ENCODE peak calls at places on chromosome 5, in seven cellular contexts. N is IMR-90; D is midbrain; T is CD4-positive, alpha-beta memory T cell; I is GM12865; R is Caki2; X is iPS DF 6.9. U is an unnamed sample.

GRCh38 chr5:145101246-145101645 is 733.9 kb downstream of the PRELID2 start:
- DNase-seq in D (no peak), T (no peak), I (peak), R (no peak), X (no peak), N (no peak), U (no peak)

GRCh38 chr5:112077180-112077579 is 320.2 kb upstream of the NREP start:
- DNase-seq in D (no peak), T (no peak), I (peak), R (no peak), N (peak), X (no peak), U (no peak)

GRCh38 chr5:37249820-37250175 is 622 bp upstream of the CPLANE1 start:
- DNase-seq in D (no peak), I (peak), N (no peak), R (no peak), X (no peak), T (no peak), U (no peak)

GRCh38 chr5:56359429-56359781 is 126.3 kb upstream of the ANKRD55 start:
- DNase-seq in R (no peak), D (no peak), T (no peak), I (no peak), N (no peak), X (no peak), U (no peak)

GRCh38 chr5:37767251-37767650 is 72.6 kb downstream of the GDNF start:
- DNase-seq in N (no peak), D (no peak), I (no peak), R (no peak), T (no peak), X (no peak), U (no peak)

GRCh38 chr5:126680215-126680817 is 79.6 kb downstream of the PHAX start:
- DNase-seq in X (no peak), N (peak), D (no peak), I (peak), R (peak), T (no peak), U (no peak)

GRCh38 chr5:21739096-21739495 is 1114.0 kb downstream of the CDH12 start:
- DNase-seq in I (no peak), D (no peak), R (no peak), T (no peak), N (no peak), X (no peak), U (no peak)

GRCh38 chr5:28896949-28897348 is 1858.6 kb upstream of the CDH9 start:
- DNase-seq in I (no peak), N (no peak), R (no peak), D (no peak), X (no peak), T (no peak), U (no peak)

GRCh38 chr5:180046656-180047055 is 24.9 kb downstream of the RNF130 start:
- DNase-seq in I (no peak), R (no peak), T (no peak), D (no peak), X (no peak), N (no peak), U (no peak)

GRCh38 chr5:56815657-56816545 is 552 bp downstream of the MAP3K1 start:
- DNase-seq in D (peak), N (peak), I (peak), T (peak), X (no peak), R (peak), U (peak)

GRCh38 chr5:153714732-153715287 is 224.3 kb downstream of the GRIA1 start:
- DNase-seq in D (no peak), R (no peak), T (no peak), I (no peak), X (no peak), N (peak), U (no peak)

GRCh38 chr5:100654895-100655294 is 119.7 kb downstream of the FAM174A start:
- DNase-seq in R (no peak), T (no peak), D (no peak), I (no peak), N (no peak), X (no peak), U (no peak)

GRCh38 chr5:32027093-32027716 is 146.9 kb downstream of the GOLPH3 start:
- DNase-seq in D (peak), T (no peak), I (no peak), R (no peak), X (no peak), N (no peak), U (no peak)

GRCh38 chr5:68088302-68088701 is 127.3 kb upstream of the PIK3R1 start:
- DNase-seq in R (no peak), I (no peak), D (no peak), X (no peak), N (peak), T (no peak), U (no peak)

GRCh38 chr5:141641634-141642278 is 5.0 kb downstream of the RELL2 start:
- DNase-seq in D (no peak), N (peak), T (no peak), R (peak), X (no peak), I (peak), U (no peak)

GRCh38 chr5:37664551-37664950 is 175.3 kb downstream of the GDNF start:
- DNase-seq in X (no peak), I (no peak), N (no peak), R (no peak), D (no peak), T (no peak), U (no peak)

GRCh38 chr5:20556364-20556763 is 568.4 kb upstream of the CDH18 start:
- DNase-seq in I (no peak), T (no peak), N (no peak), X (no peak), D (no peak), R (peak), U (no peak)

GRCh38 chr5:122150128-122150685 is 20.9 kb downstream of the ZNF474 start:
- DNase-seq in X (no peak), R (no peak), I (no peak), T (no peak), D (no peak), N (peak), U (no peak)

GRCh38 chr5:170974487-170974886 is 112.7 kb downstream of the RANBP17 start:
- DNase-seq in T (no peak), X (no peak), N (no peak), D (no peak), R (no peak), I (no peak), U (no peak)

GRCh38 chr5:17381926-17382325 is 116.1 kb upstream of the TAF11L2 start:
- DNase-seq in N (no peak), R (no peak), T (no peak), I (no peak), X (no peak), D (peak), U (no peak)

GRCh38 chr5:117731445-117731844 is 1156.8 kb upstream of the SEMA6A start:
- DNase-seq in I (no peak), N (peak), T (no peak), R (no peak), D (no peak), X (no peak), U (no peak)

GRCh38 chr5:54115768-54116403 is 194.5 kb downstream of the ARL15 start:
- DNase-seq in T (no peak), I (no peak), R (no peak), D (no peak), X (no peak), N (peak), U (no peak)

GRCh38 chr5:1735320-1735970 is 64.2 kb downstream of the MRPL36 start:
- DNase-seq in N (no peak), D (no peak), T (no peak), X (no peak), R (no peak), I (no peak), U (no peak)

GRCh38 chr5:174798411-174798930 is 74.1 kb downstream of the MSX2 start:
- DNase-seq in R (no peak), T (no peak), I (no peak), X (no peak), N (no peak), D (no peak), U (peak)

GRCh38 chr5:170635706-170636105 is 131.9 kb downstream of the KCNIP1 start:
- DNase-seq in N (no peak), D (no peak), T (no peak), X (no peak), R (no peak), I (no peak), U (no peak)

GRCh38 chr5:151072234-151073025 is 8.4 kb downstream of the TNIP1 start:
- DNase-seq in T (no peak), X (no peak), I (no peak), R (peak), D (no peak), N (peak), U (no peak)

GRCh38 chr5:24606974-24607373 is 37.8 kb downstream of the CDH10 start:
- DNase-seq in D (peak), N (no peak), I (no peak), R (no peak), X (no peak), T (no peak), U (no peak)

GRCh38 chr5:63053019-63053638 is 474.5 kb downstream of the LRRC70 start:
- DNase-seq in I (no peak), R (no peak), T (no peak), D (no peak), X (no peak), N (no peak), U (no peak)

GRCh38 chr5:35904443-35905132 is 33.8 kb downstream of the CAPSL start:
- DNase-seq in X (no peak), R (no peak), D (no peak), I (peak), T (no peak), N (no peak), U (no peak)